ENCODE peak calls at places on chromosome 13, in ten cellular contexts. N is BE2C, W is HCT116, M is AG04450, D is IMR-90, J is psoas muscle, C is RWPE1, B is cardiac fibroblast, R is left ventricle myocardium inferior, Q is neural crest cell. Z is an unnamed sample.

GRCh38 chr13:40920826-40921225 is 98.3 kb downstream of the ELF1 start:
- DNase-seq in W (no peak), N (no peak), Q (no peak), J (no peak), C (no peak), B (peak), R (no peak), D (peak), M (peak), Z (no peak)

GRCh38 chr13:59790626-59791025 is 373.1 kb downstream of the DIAPH3 start:
- DNase-seq in Q (no peak), W (no peak), J (no peak), N (no peak), C (no peak), D (peak), R (no peak), M (no peak), B (peak), Z (peak)

GRCh38 chr13:76438050-76438449 is 448.2 kb downstream of the KCTD12 start:
- DNase-seq in C (no peak), B (no peak), J (no peak), D (peak), W (no peak), N (no peak), Q (no peak), M (peak), R (no peak), Z (peak)

GRCh38 chr13:62556973-62557372 is 1141.3 kb upstream of the PCDH20 start:
- DNase-seq in W (no peak), R (no peak), B (no peak), Q (no peak), N (no peak), M (no peak), C (no peak), J (no peak), D (peak), Z (no peak)

GRCh38 chr13:39892731-39893293 is 237.3 kb downstream of the COG6 start:
- DNase-seq in R (peak), B (peak), C (no peak), J (no peak), Q (no peak), D (no peak), N (no peak), M (no peak), W (no peak), Z (peak)

GRCh38 chr13:94764576-94765321 is 52.4 kb upstream of the SOX21 start:
- DNase-seq in R (no peak), W (no peak), C (no peak), Q (no peak), D (no peak), J (no peak), B (no peak), M (no peak), N (no peak), Z (peak)

GRCh38 chr13:19152403-19152802 is 29.2 kb downstream of the TUBA3C start:
- DNase-seq in W (no peak), B (no peak), R (no peak), C (no peak), D (no peak), N (no peak), Q (no peak), M (no peak), J (no peak), Z (no peak)

GRCh38 chr13:21767032-21767431 is 96.2 kb downstream of the FGF9 start:
- DNase-seq in M (no peak), C (no peak), B (no peak), D (no peak), W (no peak), J (no peak), R (no peak), Q (no peak), N (no peak), Z (no peak)

GRCh38 chr13:113022391-113023216 is 53.6 kb downstream of the MCF2L start:
- DNase-seq in C (no peak), B (no peak), R (no peak), M (no peak), Q (peak), W (no peak), N (no peak), D (no peak), J (no peak), Z (no peak)

GRCh38 chr13:26710166-26710565 is 50.4 kb downstream of the GPR12 start:
- DNase-seq in J (no peak), D (no peak), Q (no peak), W (no peak), N (no peak), R (no peak), M (no peak), C (no peak), B (no peak), Z (no peak)

GRCh38 chr13:74006666-74007065 is 127.5 kb downstream of the KLF12 start:
- DNase-seq in J (no peak), N (no peak), D (no peak), Q (no peak), W (no peak), R (no peak), M (no peak), B (no peak), C (peak), Z (no peak)

GRCh38 chr13:106382569-106382968 is 152.9 kb downstream of the EFNB2 start:
- DNase-seq in D (no peak), Q (no peak), N (no peak), B (no peak), W (no peak), M (no peak), J (no peak), C (no peak), R (no peak), Z (no peak)

GRCh38 chr13:35470671-35471465 is 5.6 kb downstream of the MAB21L1 start:
- DNase-seq in R (peak), Q (peak), M (no peak), B (peak), N (peak), J (peak), D (peak), W (no peak), C (no peak), Z (peak)

GRCh38 chr13:99661791-99662190 is 160.5 kb downstream of the TM9SF2 start:
- DNase-seq in B (no peak), W (no peak), N (no peak), D (no peak), M (no peak), J (no peak), C (no peak), R (no peak), Q (no peak), Z (no peak)

GRCh38 chr13:59494560-59494970 is 669.2 kb downstream of the DIAPH3 start:
- DNase-seq in J (no peak), D (peak), M (peak), W (no peak), R (peak), C (no peak), N (no peak), B (peak), Q (no peak), Z (peak)

GRCh38 chr13:96273196-96273595 is 183.3 kb downstream of the HS6ST3 start:
- DNase-seq in B (no peak), R (no peak), M (no peak), Q (no peak), W (no peak), J (no peak), D (no peak), N (no peak), C (no peak), Z (no peak)

GRCh38 chr13:27406178-27406939 is 18.1 kb upstream of the GTF3A start:
- DNase-seq in B (peak), N (peak), M (no peak), W (no peak), C (peak), D (peak), R (no peak), Q (no peak), J (no peak), Z (peak)

GRCh38 chr13:113106053-113106452 is 462 bp downstream of the F7 start:
- DNase-seq in R (no peak), Q (no peak), D (no peak), B (no peak), W (no peak), C (no peak), M (no peak), N (no peak), J (no peak), Z (no peak)

GRCh38 chr13:98813993-98814392 is 61.5 kb upstream of the SLC15A1 start:
- DNase-seq in M (no peak), R (no peak), Q (no peak), J (no peak), N (no peak), C (no peak), B (no peak), W (no peak), D (peak), Z (no peak)

GRCh38 chr13:45092668-45093067 is 27.6 kb upstream of the GTF2F2 start:
- DNase-seq in N (no peak), B (peak), J (no peak), C (no peak), Q (no peak), R (no peak), D (no peak), W (no peak), M (no peak), Z (peak)

GRCh38 chr13:21240586-21240985 is 64.1 kb downstream of the MRPL57 start:
- DNase-seq in N (no peak), D (peak), M (no peak), B (peak), C (no peak), Q (no peak), W (no peak), J (no peak), R (no peak), Z (peak)

GRCh38 chr13:72868229-72868628 is 86.3 kb downstream of the PIBF1 start:
- DNase-seq in C (no peak), R (no peak), W (no peak), N (no peak), D (no peak), Q (no peak), J (no peak), M (no peak), B (no peak), Z (no peak)

GRCh38 chr13:63107163-63107935 is 1691.7 kb upstream of the PCDH20 start:
- DNase-seq in B (no peak), D (peak), N (no peak), W (no peak), C (peak), R (no peak), Q (no peak), M (peak), J (no peak), Z (peak)

GRCh38 chr13:49428041-49428763 is 15.7 kb downstream of the CAB39L start:
- DNase-seq in M (no peak), J (no peak), B (no peak), D (no peak), R (peak), C (no peak), N (no peak), W (no peak), Q (no peak), Z (no peak)

GRCh38 chr13:27968316-27969072 is 621 bp downstream of the CDX2 start:
- DNase-seq in Q (no peak), C (no peak), M (no peak), J (no peak), B (no peak), N (no peak), D (no peak), R (no peak), W (no peak), Z (no peak)

GRCh38 chr13:89205856-89206255 is 1534.7 kb downstream of the SLITRK5 start:
- DNase-seq in B (no peak), W (no peak), C (no peak), N (no peak), Q (no peak), J (no peak), R (no peak), D (no peak), M (no peak), Z (no peak)

GRCh38 chr13:89694471-89694870 is 1653.0 kb upstream of the MIR17HG start:
- DNase-seq in Q (no peak), B (no peak), D (no peak), W (no peak), C (no peak), M (no peak), J (no peak), R (no peak), N (no peak), Z (no peak)

GRCh38 chr13:21050288-21051197 is 10.8 kb downstream of the LATS2 start:
- DNase-seq in Q (no peak), J (no peak), C (no peak), M (no peak), D (no peak), R (no peak), B (no peak), W (no peak), N (no peak), Z (no peak)

GRCh38 chr13:22243519-22244197 is 572.8 kb downstream of the FGF9 start:
- DNase-seq in J (no peak), W (no peak), M (no peak), C (no peak), Q (no peak), B (no peak), N (no peak), D (no peak), R (no peak), Z (no peak)

GRCh38 chr13:100987993-100988392 is 313.4 kb upstream of the TMTC4 start:
- DNase-seq in R (no peak), B (no peak), D (peak), W (no peak), N (no peak), M (peak), Q (no peak), C (no peak), J (no peak), Z (peak)

GRCh38 chr13:98492335-98493034 is 84.4 kb downstream of the STK24 start:
- DNase-seq in B (no peak), N (no peak), C (no peak), W (no peak), J (no peak), R (no peak), M (no peak), Q (no peak), D (peak), Z (no peak)

GRCh38 chr13:41512441-41512840 is 55.1 kb downstream of the RGCC start:
- DNase-seq in J (no peak), D (no peak), B (no peak), R (no peak), C (no peak), N (no peak), W (no peak), Q (no peak), M (no peak), Z (no peak)

DNA sequence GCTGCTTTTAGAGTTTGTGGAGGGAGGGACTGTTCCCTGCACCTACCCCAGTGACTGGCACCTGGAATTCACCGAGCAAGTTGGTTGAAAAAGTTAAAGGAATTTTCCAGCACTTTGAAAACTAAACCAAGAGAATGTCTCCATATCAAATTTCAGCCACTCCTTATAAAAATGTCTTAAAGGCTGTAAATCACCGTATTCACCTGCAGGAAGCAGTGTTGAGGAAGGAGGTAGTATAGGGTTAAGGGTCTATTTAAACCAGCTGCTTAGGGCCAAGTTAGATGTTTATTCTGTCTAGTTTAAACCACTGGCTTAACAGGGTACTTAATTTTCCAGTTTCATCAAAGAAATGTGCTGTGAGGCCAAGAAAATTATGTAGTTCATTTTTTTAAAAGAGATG is 3.8 kb upstream of the RAB20 start:
- DNase-seq in N (no peak), Q (no peak), B (no peak), M (no peak), D (no peak), C (no peak), W (no peak), J (no peak), R (no peak), Z (no peak)
- TF ChIP-seq CTCF in N (no peak), Q (peak), B (no peak), M (peak), D (peak), C (no peak), W (peak), J (no peak), R (no peak), Z (no peak)

GRCh38 chr13:79647518-79647917 is 166.6 kb downstream of the NDFIP2 start:
- DNase-seq in B (no peak), Q (no peak), M (no peak), D (no peak), R (no peak), C (peak), J (no peak), W (no peak), N (peak), Z (no peak)

GRCh38 chr13:79646880-79647279 is 165.9 kb downstream of the NDFIP2 start:
- DNase-seq in J (no peak), B (no peak), C (no peak), W (no peak), D (no peak), M (no peak), R (no peak), Q (no peak), N (no peak), Z (no peak)

GRCh38 chr13:79637086-79637763 is 156.3 kb downstream of the NDFIP2 start:
- DNase-seq in M (no peak), W (no peak), D (no peak), Q (no peak), C (no peak), R (peak), J (peak), N (peak), B (peak), Z (no peak)

GRCh38 chr13:79645569-79645968 is 164.6 kb downstream of the NDFIP2 start:
- DNase-seq in B (no peak), D (no peak), Q (no peak), J (no peak), R (no peak), W (no peak), C (no peak), M (no peak), N (no peak), Z (no peak)

DNA sequence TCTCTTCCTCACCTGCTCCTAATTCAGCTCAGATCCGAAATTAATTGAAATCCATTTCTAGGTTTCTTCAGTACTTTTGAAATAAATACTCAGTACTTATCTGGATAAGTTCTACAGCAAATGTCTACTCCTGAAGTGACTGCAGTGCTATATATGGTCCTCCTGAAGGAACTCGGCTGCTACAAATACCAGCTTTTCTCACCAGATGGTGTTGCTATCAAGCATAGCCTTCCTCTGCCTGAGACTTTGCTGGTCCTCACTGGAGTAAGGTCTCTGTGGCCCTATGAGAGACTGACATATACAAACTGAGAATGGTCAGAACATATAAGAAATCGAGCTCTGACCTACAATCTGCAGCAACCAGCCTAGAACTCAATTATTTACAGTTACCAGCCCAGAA is 161.6 kb downstream of the NDFIP2 start:
- DNase-seq in B (peak), D (no peak), M (no peak), Q (no peak), C (no peak), N (no peak), J (no peak), W (no peak), R (no peak), Z (no peak)
- TF ChIP-seq CTCF in B (no peak), D (no peak), M (peak), Q (no peak), C (no peak), N (no peak), J (no peak), W (no peak), R (peak), Z (no peak)

DNA sequence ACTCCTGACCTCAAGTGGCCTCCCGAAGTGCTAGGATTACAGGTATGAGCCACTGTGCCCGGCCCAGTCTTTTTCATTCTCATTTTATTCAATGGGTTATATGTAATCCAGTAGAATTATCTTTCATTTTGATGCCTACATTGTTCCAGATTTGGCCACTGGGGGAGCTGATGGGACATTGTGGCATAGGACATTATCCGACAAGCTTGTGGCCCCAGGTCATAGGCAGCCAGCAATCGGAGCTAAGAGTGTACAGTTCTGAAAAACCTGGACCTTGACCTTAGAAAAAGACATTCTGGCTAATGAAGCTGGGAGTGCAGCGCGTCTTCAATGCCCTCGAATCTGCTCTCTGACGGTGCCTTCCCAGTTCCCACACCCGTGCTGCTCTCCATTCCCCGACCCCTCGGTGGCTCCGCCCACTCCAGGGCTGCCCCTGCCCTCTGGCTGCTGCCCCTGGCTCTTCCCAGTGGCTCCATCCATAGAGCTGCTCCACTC is 108.7 kb downstream of the TEX29 start:
- DNase-seq in B (peak), J (no peak), N (peak), R (no peak), Q (peak), C (peak), M (no peak), W (peak), D (peak), Z (peak)
- TF ChIP-seq CTCF in B (peak), J (peak), N (peak), R (peak), Q (peak), C (peak), M (peak), W (peak), D (peak), Z (peak)

DNA sequence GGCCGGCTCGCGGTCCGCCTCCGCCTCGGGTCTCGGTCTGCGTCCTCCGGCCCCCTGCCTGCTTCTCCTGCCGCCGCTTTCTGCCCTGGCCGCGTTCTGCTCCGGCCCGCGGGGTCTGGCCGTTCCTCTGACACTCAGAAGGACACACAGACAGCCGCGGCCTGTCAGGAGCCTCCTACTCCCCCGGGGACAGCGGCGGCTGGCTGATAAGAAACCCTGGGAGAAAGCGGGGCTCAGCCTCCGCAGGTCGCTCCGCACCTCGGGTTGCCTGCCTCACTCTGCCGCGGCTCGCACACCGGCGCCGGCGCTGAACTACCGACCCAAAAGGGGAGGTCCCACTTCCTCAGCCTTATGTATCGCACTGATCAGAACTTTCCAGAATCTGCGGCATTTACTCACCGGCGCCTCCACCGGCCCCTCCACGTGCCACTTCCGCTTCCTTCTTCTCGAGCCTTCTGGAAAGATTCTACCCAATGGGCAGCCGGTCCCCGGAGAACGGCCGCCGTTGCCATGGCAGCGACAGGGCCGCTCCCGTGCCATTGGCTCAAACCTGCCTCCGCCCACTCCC is at the start of gene HSPH1:
- DNase-seq in W (peak), C (peak), J (peak), D (peak), B (peak), N (peak), R (peak), Q (peak), M (peak), Z (peak)
- TF ChIP-seq CTCF in W (no peak), C (peak), J (peak), D (peak), B (no peak), N (peak), R (peak), Q (peak), M (peak), Z (peak)

GRCh38 chr13:85538957-85539356 is 260.3 kb downstream of the SLITRK6 start:
- DNase-seq in B (no peak), Q (no peak), N (no peak), M (no peak), C (peak), D (no peak), J (no peak), R (no peak), W (no peak), Z (no peak)

GRCh38 chr13:85541476-85541875 is 257.7 kb downstream of the SLITRK6 start:
- DNase-seq in M (no peak), C (no peak), J (no peak), Q (no peak), W (no peak), R (no peak), B (no peak), N (no peak), D (no peak), Z (no peak)

GRCh38 chr13:85535306-85535705 is 263.9 kb downstream of the SLITRK6 start:
- DNase-seq in W (no peak), Q (no peak), J (no peak), B (no peak), D (no peak), R (no peak), C (no peak), N (no peak), M (no peak), Z (no peak)

DNA sequence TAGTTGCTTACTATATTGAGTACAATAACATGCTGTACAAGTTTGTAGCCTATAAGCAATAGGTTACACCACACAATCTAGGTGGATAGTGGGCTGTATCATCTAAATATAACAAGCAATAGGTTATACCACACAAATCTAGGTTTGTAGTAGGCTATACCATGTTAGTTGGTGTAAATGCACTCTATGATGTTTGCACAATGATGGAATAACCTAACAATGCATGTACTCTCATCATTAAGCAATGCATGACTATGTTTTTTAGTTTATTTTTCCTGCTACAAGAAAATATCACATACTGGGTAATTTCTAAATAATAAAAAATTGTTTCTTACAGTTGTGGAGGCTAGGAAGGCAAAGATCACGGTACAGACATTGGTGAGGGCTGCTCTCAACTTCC is 262.5 kb downstream of the SLITRK6 start:
- DNase-seq in Q (no peak), M (no peak), B (no peak), N (no peak), D (peak), R (no peak), C (no peak), J (no peak), W (no peak), Z (no peak)
- TF ChIP-seq CTCF in Q (no peak), M (no peak), B (no peak), N (no peak), D (no peak), R (no peak), C (no peak), J (no peak), W (no peak), Z (no peak)

Z was measured in astrocyte of the spinal cord.